ENCODE peak calls at places on chromosome 13, in four cellular contexts. I is keratinocyte, W is OCI-LY7, X is PC-9. T is an unnamed sample.

GRCh38 chr13:98216135-98216565 is 39.1 kb upstream of the RNF113B start:
- DNase-seq in I (no peak), W (no peak), X (peak; percentile 63), T (no peak)

GRCh38 chr13:20489185-20489820 is 36.4 kb downstream of the CRYL1 start:
- DNase-seq in I (no peak), W (peak; percentile 55), X (peak; percentile 53), T (no peak)

GRCh38 chr13:28584873-28585317 is 74.0 kb upstream of the POMP start:
- DNase-seq in I (no peak), W (no peak), X (no peak), T (no peak)

GRCh38 chr13:33110713-33111413 is 94.6 kb downstream of the KL start:
- DNase-seq in I (no peak), W (peak; percentile 32), X (no peak), T (no peak)

GRCh38 chr13:99501952-99502310 is 659 bp downstream of the TM9SF2 start:
- DNase-seq in I (no peak), W (peak; percentile 18), X (no peak), T (no peak)

GRCh38 chr13:73715114-73715909 is 418.9 kb downstream of the KLF12 start:
- DNase-seq in I (no peak), W (no peak), X (no peak), T (no peak)

GRCh38 chr13:111139874-111140561 is 24.9 kb downstream of the ARHGEF7 start:
- DNase-seq in I (no peak), W (no peak), X (no peak), T (no peak)

GRCh38 chr13:91719033-91719432 is 320.6 kb downstream of the GPC5 start:
- DNase-seq in I (no peak), W (no peak), X (no peak), T (no peak)

GRCh38 chr13:51313619-51314018 is 25.9 kb upstream of the SERPINE3 start:
- DNase-seq in I (no peak), W (no peak), X (no peak), T (no peak)

GRCh38 chr13:74024314-74024713 is 109.9 kb downstream of the KLF12 start:
- DNase-seq in I (no peak), W (no peak), X (no peak), T (no peak)

GRCh38 chr13:27794075-27794691 is 1.9 kb downstream of the GSX1 start:
- DNase-seq in I (no peak), W (no peak), X (no peak), T (no peak)

GRCh38 chr13:45333251-45333972 is 7.6 kb downstream of the TPT1 start:
- DNase-seq in I (no peak), W (peak; percentile 9), X (no peak), T (no peak)

GRCh38 chr13:44869167-44869566 is 120.1 kb downstream of the NUFIP1 start:
- DNase-seq in I (no peak), W (no peak), X (no peak), T (no peak)

GRCh38 chr13:44818428-44818827 is 170.8 kb downstream of the NUFIP1 start:
- DNase-seq in I (no peak), W (no peak), X (no peak), T (no peak)

GRCh38 chr13:30587231-30587630 is 30.5 kb upstream of the USPL1 start:
- DNase-seq in I (no peak), W (no peak), X (no peak), T (no peak)

GRCh38 chr13:65946387-65946786 is 1283.7 kb downstream of the PCDH9 start:
- DNase-seq in I (no peak), W (no peak), X (no peak), T (no peak)

GRCh38 chr13:65943024-65943423 is 1287.1 kb downstream of the PCDH9 start:
- DNase-seq in I (no peak), W (no peak), X (no peak), T (no peak)

GRCh38 chr13:65940720-65941119 is 1289.4 kb downstream of the PCDH9 start:
- DNase-seq in I (no peak), W (no peak), X (no peak), T (no peak)

DNA sequence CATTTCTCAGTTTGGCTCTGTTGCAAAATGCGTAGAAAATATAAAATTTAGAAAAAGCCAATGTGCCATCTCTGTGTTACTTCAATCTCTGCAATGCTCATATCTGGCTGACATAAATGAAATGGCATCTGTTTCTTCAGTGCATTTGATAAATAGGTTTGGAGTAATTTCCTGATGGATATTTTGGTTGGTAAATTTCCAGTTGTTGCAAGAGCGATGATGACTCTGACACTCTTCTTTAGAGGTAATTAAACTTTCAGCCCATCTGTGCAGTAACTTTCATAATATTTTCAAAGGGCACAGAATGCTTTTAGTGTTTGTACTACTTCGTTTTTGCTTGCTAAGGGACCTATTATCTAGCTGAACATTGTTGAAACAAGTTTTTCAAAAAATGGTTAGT is 1286.4 kb downstream of the PCDH9 start:
- DNase-seq in I (no peak), W (no peak), X (no peak), T (no peak)
- H3K27ac ChIP-seq in I (no peak overlapping the region), W (no peak overlapping the region), X (no peak overlapping the region), T (no peak overlapping the region)

DNA sequence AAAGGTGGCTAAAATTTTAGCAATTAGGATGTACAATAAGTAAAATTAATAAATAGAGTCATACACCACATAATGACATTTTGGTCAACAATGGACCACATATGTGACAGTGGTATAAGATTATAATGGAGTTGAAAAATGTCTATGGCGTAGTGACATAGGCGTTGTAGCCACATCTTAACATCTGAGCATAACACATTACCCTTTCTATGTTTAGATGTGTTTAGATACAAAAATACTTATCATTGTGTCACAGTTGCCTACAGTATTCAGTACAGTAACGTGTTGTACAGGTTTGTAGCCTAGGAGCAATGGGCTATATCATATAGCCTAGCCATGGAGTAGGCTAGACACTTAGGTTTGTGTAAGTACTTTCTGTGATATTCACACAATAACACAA is 111.2 kb downstream of the LRCH1 start:
- DNase-seq in I (no peak), W (no peak), X (no peak), T (no peak)
- H3K27ac ChIP-seq in I (no peak overlapping the region), W (no peak overlapping the region), X (no peak overlapping the region), T (no peak overlapping the region)

GRCh38 chr13:107882708-107883560 is 332.4 kb downstream of the LIG4 start:
- DNase-seq in I (no peak), W (no peak), X (no peak), T (no peak)
- H3K27ac ChIP-seq in I (no peak overlapping the region), W (no peak overlapping the region), X (no peak overlapping the region), T (no peak overlapping the region)

DNA sequence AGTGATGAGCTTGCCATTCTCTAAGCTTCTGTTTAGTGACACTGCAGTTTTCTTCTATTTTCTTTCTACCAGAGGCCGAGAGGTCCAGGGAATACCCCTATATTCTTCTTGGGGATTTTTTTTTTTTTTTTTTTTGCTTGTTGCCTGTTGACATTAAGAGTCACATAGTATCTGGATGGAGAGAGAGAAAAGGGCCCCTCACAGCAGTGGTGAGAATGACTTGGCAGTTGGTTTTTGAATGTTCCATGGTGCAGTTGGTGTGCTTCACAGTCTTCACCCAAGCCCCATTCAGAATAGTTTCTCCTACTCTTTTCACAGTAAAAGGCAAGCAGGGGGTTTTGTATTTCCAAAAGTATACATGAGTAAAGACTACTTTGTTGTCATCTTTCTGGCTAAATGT is 577.9 kb downstream of the LMO7 start:
- DNase-seq in I (no peak), W (no peak), X (no peak), T (no peak)
- H3K27ac ChIP-seq in I (no peak overlapping the region), W (no peak overlapping the region), X (no peak overlapping the region), T (no peak overlapping the region)